ENCODE peak calls at places on chromosomes 13 and 19, in five cellular contexts. Q is GM12865, R is tibial nerve, S is type B pancreatic cell, V is mammary epithelial cell. D is an unnamed sample.

GRCh38 chr13:113117335-113117872 is 5.2 kb upstream of the F10 start:
- DNase-seq in Q (no peak), R (no peak), S (peak; percentile 49), V (no peak), D (no peak)

GRCh38 chr13:104008571-104009435 is 942.6 kb upstream of the SLC10A2 start:
- DNase-seq in Q (no peak), R (no peak), S (no peak), V (peak; percentile 30), D (no peak)

GRCh38 chr13:74773263-74773662 is 639.1 kb upstream of the KLF12 start:
- DNase-seq in Q (no peak), R (no peak), S (no peak), V (no peak), D (no peak)

GRCh38 chr13:77732287-77732686 is 34.8 kb downstream of the SLAIN1 start:
- DNase-seq in Q (no peak), R (no peak), S (no peak), V (no peak), D (no peak)

GRCh38 chr13:36450534-36450933 is 18.2 kb downstream of the CCNA1 start:
- DNase-seq in Q (no peak), R (no peak), S (no peak), V (no peak), D (no peak)

GRCh38 chr13:80975903-80976302 is 635.0 kb upstream of the SPRY2 start:
- DNase-seq in Q (no peak), R (no peak), S (no peak), V (no peak), D (no peak)

GRCh38 chr19:35281303-35281702 is 1.0 kb upstream of the HAMP start:
- DNase-seq in Q (no peak), R (no peak), S (no peak), V (no peak), D (no peak)

GRCh38 chr13:26376430-26376829 is 122.5 kb downstream of the CDK8 start:
- DNase-seq in Q (no peak), R (no peak), S (no peak), V (no peak), D (no peak)

GRCh38 chr19:32864318-32865007 is 5.1 kb downstream of the SLC7A9 start:
- DNase-seq in Q (no peak), R (no peak), S (no peak), V (no peak), D (no peak)

GRCh38 chr13:24149306-24150032 is 11.1 kb upstream of the SPATA13 start:
- DNase-seq in Q (no peak), R (no peak), S (no peak), V (no peak), D (no peak)

GRCh38 chr13:25310891-25311290 is 9.5 kb downstream of the NUP58 start:
- DNase-seq in Q (no peak), R (no peak), S (no peak), V (no peak), D (no peak)

GRCh38 chr19:15449620-15450527 is at the start of gene WIZ:
- DNase-seq in Q (peak; percentile 84), R (peak; percentile 81), S (peak; percentile 86), V (peak; percentile 65), D (peak; percentile 92)

GRCh38 chr19:28838909-28839308 is 374.0 kb downstream of the UQCRFS1 start:
- DNase-seq in Q (no peak), R (no peak), S (no peak), V (no peak), D (no peak)

GRCh38 chr13:80048802-80049201 is 292.1 kb downstream of the SPRY2 start:
- DNase-seq in Q (peak; percentile 86), R (peak; percentile 87), S (no peak), V (peak; percentile 95), D (peak; percentile 56)

GRCh38 chr19:43692364-43692763 is 22.4 kb upstream of the PLAUR start:
- DNase-seq in Q (no peak), R (no peak), S (no peak), V (no peak), D (no peak)

GRCh38 chr13:97256343-97256783 is 34.2 kb downstream of the MBNL2 start:
- DNase-seq in Q (no peak), R (no peak), S (no peak), V (peak; percentile 83), D (no peak)

DNA sequence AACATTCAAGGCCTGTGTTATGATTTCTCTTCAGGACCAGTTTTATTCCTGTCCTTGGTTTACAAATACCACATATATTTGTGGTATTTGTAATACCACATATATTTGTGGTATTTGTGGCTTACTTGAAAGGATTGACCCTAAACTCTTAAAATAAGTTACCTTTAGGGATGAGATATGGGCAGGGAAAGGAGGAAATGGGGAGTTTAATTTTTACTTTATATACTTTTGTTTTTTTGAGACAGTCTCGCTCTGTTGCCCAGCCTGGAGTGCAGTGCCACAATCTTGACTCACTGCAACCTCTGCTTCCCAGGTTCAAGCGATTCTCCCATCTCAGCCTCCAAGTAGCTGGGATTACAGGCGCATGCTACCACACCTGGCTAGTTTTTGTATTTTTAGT is 2.3 kb upstream of the TGDS start:
- DNase-seq in Q (no peak), R (no peak), S (no peak), V (no peak), D (no peak)
- TF ChIP-seq CTCF in Q (no peak), R (no peak), S (no peak), V (no peak), D (no peak)

GRCh38 chr19:47413941-47414340 is 5.4 kb downstream of the MEIS3 start:
- DNase-seq in Q (no peak), R (no peak), S (no peak), V (no peak), D (no peak)

GRCh38 chr19:47417107-47417745 is 2.1 kb downstream of the MEIS3 start:
- DNase-seq in Q (no peak), R (no peak), S (no peak), V (no peak), D (no peak)

GRCh38 chr19:47415953-47416666 is 3.2 kb downstream of the MEIS3 start:
- DNase-seq in Q (no peak), R (no peak), S (no peak), V (no peak), D (no peak)

GRCh38 chr19:47416667-47417033 is 2.7 kb downstream of the MEIS3 start:
- DNase-seq in Q (no peak), R (no peak), S (no peak), V (no peak), D (no peak)

DNA sequence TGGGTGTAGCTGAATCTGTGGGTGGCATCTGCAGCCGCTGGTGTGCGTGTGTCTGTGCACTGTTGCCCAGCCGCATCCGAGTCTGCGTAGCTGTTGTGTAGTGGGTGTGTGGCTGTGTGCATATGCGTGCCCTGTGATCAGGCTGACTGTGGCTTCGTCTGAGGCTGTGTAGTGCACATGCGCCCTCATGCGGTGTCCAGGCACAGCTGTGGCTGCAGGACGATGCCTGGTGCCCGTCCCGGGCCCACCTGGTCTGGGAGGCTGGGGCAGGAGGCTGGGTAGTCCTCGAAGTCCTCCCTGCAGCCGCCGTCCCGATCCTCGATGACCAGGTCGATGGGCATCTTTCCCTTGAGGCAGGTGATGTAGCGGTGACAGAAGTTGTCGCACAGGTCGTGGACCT is 4.9 kb downstream of the MEIS3 start:
- DNase-seq in Q (peak; percentile 38), R (no peak), S (no peak), V (no peak), D (no peak)
- TF ChIP-seq CTCF in Q (peak; percentile 20), R (no peak), S (no peak), V (peak; percentile 39), D (peak; percentile 23)

DNA sequence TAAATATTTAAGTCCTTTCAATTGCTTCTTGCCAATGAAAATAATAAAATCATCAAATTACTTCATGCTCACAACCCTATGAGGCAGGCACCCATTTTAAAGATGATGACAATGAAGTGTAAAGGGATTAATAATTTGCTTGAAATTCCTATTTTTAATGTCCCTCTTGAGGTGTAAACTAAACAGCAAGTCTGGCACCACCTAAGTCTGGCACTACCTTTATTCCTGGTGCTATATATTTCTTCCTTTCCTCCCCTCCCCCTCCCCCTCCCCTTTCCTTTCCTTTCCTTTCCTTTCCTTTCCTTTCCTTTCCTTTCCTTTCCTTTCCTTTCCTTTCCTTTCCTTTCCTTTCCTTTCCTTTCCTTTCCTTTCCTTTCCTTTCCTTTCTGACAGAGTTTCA is 42.2 kb downstream of the FLT1 start:
- DNase-seq in Q (no peak), R (no peak), S (no peak), V (no peak), D (no peak)
- TF ChIP-seq CTCF in Q (no peak), R (no peak), S (no peak), V (no peak), D (no peak)

DNA sequence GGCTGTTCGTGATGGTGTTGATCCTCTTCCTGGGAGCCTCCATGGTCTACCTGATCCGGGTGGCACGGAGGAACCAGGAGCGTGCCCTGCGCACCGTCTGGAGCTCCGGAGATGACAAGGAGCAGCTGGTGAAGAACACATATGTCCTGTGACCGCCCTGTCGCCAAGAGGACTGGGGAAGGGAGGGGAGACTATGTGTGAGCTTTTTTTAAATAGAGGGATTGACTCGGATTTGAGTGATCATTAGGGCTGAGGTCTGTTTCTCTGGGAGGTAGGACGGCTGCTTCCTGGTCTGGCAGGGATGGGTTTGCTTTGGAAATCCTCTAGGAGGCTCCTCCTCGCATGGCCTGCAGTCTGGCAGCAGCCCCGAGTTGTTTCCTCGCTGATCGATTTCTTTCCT is 12.2 kb upstream of the C19orf33 start:
- DNase-seq in Q (no peak), R (no peak), S (no peak), V (no peak), D (no peak)
- TF ChIP-seq CTCF in Q (no peak), R (no peak), S (no peak), V (no peak), D (no peak)

GRCh38 chr19:38737921-38738731 is 6.1 kb downstream of the CAPN12 start:
- DNase-seq in Q (no peak), R (no peak), S (no peak), V (peak; percentile 0), D (no peak)
- TF ChIP-seq CTCF in Q (no peak), R (no peak), S (peak; percentile 40), V (no peak), D (no peak)